ENCODE peak calls at places on chromosomes 6 and 20, in four cellular contexts. One of them, this sample, is unnamed.
A peak's percentile ranks its signal among the peaks of the same experiment; 100 is the strongest.

GRCh38 chr6:93079061-93079460 is 340.3 kb downstream of the EPHA7 start:
- DNase-seq in HepG2: no peak
- DNase-seq in HCT116: no peak
- DNase-seq in K562: no peak
- DNase-seq in this sample: peak; percentile 36

GRCh38 chr20:47501117-47501482 is 587 bp upstream of the NCOA3 start:
- DNase-seq in HepG2: no peak
- DNase-seq in HCT116: no peak
- DNase-seq in K562: no peak
- DNase-seq in this sample: no peak

GRCh38 chr6:30884521-30885480 is 482 bp downstream of the DDR1 start:
- DNase-seq in HepG2: no peak
- DNase-seq in HCT116: no peak
- DNase-seq in K562: peak; percentile 77
- DNase-seq in this sample: no peak

GRCh38 chr6:35452186-35453090 is at the start of gene FANCE:
- DNase-seq in HepG2: peak; percentile 84
- DNase-seq in HCT116: peak; percentile 81
- DNase-seq in K562: peak; percentile 99
- DNase-seq in this sample: peak; percentile 87

GRCh38 chr6:7542065-7542877 is 800 bp downstream of the DSP start:
- DNase-seq in HepG2: no peak
- DNase-seq in HCT116: no peak
- DNase-seq in K562: no peak
- DNase-seq in this sample: no peak

GRCh38 chr6:17574871-17575560 is 25.1 kb upstream of the FAM8A1 start:
- DNase-seq in HepG2: no peak
- DNase-seq in HCT116: no peak
- DNase-seq in K562: no peak
- DNase-seq in this sample: no peak

GRCh38 chr20:48686238-48687096 is 141.3 kb downstream of the PREX1 start:
- DNase-seq in HepG2: no peak
- DNase-seq in HCT116: no peak
- DNase-seq in K562: no peak
- DNase-seq in this sample: no peak

GRCh38 chr6:87789198-87789899 is 87.3 kb upstream of the AKIRIN2 start:
- DNase-seq in HepG2: peak; percentile 93
- DNase-seq in HCT116: no peak
- DNase-seq in K562: no peak
- DNase-seq in this sample: no peak

GRCh38 chr6:32967151-32968091 is 973 bp upstream of the BRD2 start:
- DNase-seq in HepG2: peak; percentile 87
- DNase-seq in HCT116: peak; percentile 73
- DNase-seq in K562: peak; percentile 52
- DNase-seq in this sample: no peak

GRCh38 chr6:10381830-10382208 is 33.1 kb downstream of the TFAP2A start:
- DNase-seq in HepG2: no peak
- DNase-seq in HCT116: no peak
- DNase-seq in K562: no peak
- DNase-seq in this sample: no peak

GRCh38 chr6:32983964-32984638 is 15.7 kb downstream of the BRD2 start:
- DNase-seq in HepG2: no peak
- DNase-seq in HCT116: no peak
- DNase-seq in K562: no peak
- DNase-seq in this sample: no peak

GRCh38 chr6:117906454-117906904 is 585 bp upstream of the SLC35F1 start:
- DNase-seq in HepG2: no peak
- DNase-seq in HCT116: no peak
- DNase-seq in K562: no peak
- DNase-seq in this sample: no peak

GRCh38 chr6:56009620-56010019 is 134.2 kb upstream of the BMP5 start:
- DNase-seq in HepG2: no peak
- DNase-seq in HCT116: no peak
- DNase-seq in K562: no peak
- DNase-seq in this sample: no peak

GRCh38 chr6:35764238-35764896 is 12.0 kb upstream of the CLPSL2 start:
- DNase-seq in HepG2: no peak
- DNase-seq in HCT116: peak; percentile 50
- DNase-seq in K562: no peak
- DNase-seq in this sample: peak; percentile 78

GRCh38 chr20:47762699-47763098 is 22.6 kb downstream of the SULF2 start:
- DNase-seq in HepG2: no peak
- DNase-seq in HCT116: no peak
- DNase-seq in K562: no peak
- DNase-seq in this sample: no peak

GRCh38 chr6:122778961-122779671 is 400 bp upstream of the FABP7 start:
- DNase-seq in HepG2: no peak
- DNase-seq in HCT116: no peak
- DNase-seq in K562: no peak
- DNase-seq in this sample: no peak

GRCh38 chr6:70166088-70166958 is 136.6 kb downstream of the COL9A1 start:
- DNase-seq in HepG2: peak; percentile 8
- DNase-seq in HCT116: peak; percentile 16
- DNase-seq in K562: peak; percentile 62
- DNase-seq in this sample: peak; percentile 2

GRCh38 chr6:33384581-33385020 is 7.0 kb upstream of the KIFC1 start:
- DNase-seq in HepG2: no peak
- DNase-seq in HCT116: peak; percentile 72
- DNase-seq in K562: peak; percentile 45
- DNase-seq in this sample: no peak

GRCh38 chr6:79813854-79814477 is 133.4 kb downstream of the ELOVL4 start:
- DNase-seq in HepG2: peak; percentile 54
- DNase-seq in HCT116: peak; percentile 62
- DNase-seq in K562: peak; percentile 50
- DNase-seq in this sample: peak; percentile 30

GRCh38 chr6:148611213-148611612 is 135.6 kb upstream of the UST start:
- DNase-seq in HepG2: no peak
- DNase-seq in HCT116: no peak
- DNase-seq in K562: no peak
- DNase-seq in this sample: no peak

GRCh38 chr6:13761361-13762036 is 49.9 kb upstream of the RANBP9 start:
- DNase-seq in HepG2: no peak
- DNase-seq in HCT116: no peak
- DNase-seq in K562: no peak
- DNase-seq in this sample: no peak

GRCh38 chr6:82013561-82014275 is 233.8 kb downstream of the IBTK start:
- DNase-seq in HepG2: peak; percentile 34
- DNase-seq in HCT116: no peak
- DNase-seq in K562: no peak
- DNase-seq in this sample: no peak

GRCh38 chr6:128357391-128358110 is 162.8 kb downstream of the PTPRK start:
- DNase-seq in HepG2: no peak
- DNase-seq in HCT116: no peak
- DNase-seq in K562: no peak
- DNase-seq in this sample: no peak

GRCh38 chr6:15132854-15133670 is 112.8 kb upstream of the JARID2 start:
- DNase-seq in HepG2: peak; percentile 68
- DNase-seq in HCT116: peak; percentile 95
- DNase-seq in K562: no peak
- DNase-seq in this sample: no peak

GRCh38 chr6:136306466-136306865 is 16.8 kb upstream of the BCLAF1 start:
- DNase-seq in HepG2: no peak
- DNase-seq in HCT116: no peak
- DNase-seq in K562: no peak
- DNase-seq in this sample: no peak

GRCh38 chr6:90859056-90859455 is 272.2 kb upstream of the MAP3K7 start:
- DNase-seq in HepG2: no peak
- DNase-seq in HCT116: no peak
- DNase-seq in K562: no peak
- DNase-seq in this sample: no peak

GRCh38 chr20:45976132-45976531 is 4.1 kb upstream of the ZNF335 start:
- DNase-seq in HepG2: no peak
- DNase-seq in HCT116: no peak
- DNase-seq in K562: no peak
- DNase-seq in this sample: no peak
- H3K36me3 ChIP-seq in HepG2: no peaks in the 10 kb centered on the region
- H3K36me3 ChIP-seq in HCT116: no peaks in the 10 kb centered on the region
- H3K36me3 ChIP-seq in K562: no peaks in the 10 kb centered on the region
- H3K36me3 ChIP-seq in this sample: no peaks in the 10 kb centered on the region

GRCh38 chr6:2542858-2543218 is 207.9 kb downstream of the MYLK4 start:
- DNase-seq in HepG2: peak; percentile 77
- DNase-seq in HCT116: no peak
- DNase-seq in K562: peak; percentile 45
- DNase-seq in this sample: no peak
- TF ChIP-seq ZNF274 in HepG2: no peak
- TF ChIP-seq ZNF274 in HCT116: no peak
- TF ChIP-seq ZNF274 in K562: no peak
- TF ChIP-seq ZNF274 in this sample: no peak

DNA sequence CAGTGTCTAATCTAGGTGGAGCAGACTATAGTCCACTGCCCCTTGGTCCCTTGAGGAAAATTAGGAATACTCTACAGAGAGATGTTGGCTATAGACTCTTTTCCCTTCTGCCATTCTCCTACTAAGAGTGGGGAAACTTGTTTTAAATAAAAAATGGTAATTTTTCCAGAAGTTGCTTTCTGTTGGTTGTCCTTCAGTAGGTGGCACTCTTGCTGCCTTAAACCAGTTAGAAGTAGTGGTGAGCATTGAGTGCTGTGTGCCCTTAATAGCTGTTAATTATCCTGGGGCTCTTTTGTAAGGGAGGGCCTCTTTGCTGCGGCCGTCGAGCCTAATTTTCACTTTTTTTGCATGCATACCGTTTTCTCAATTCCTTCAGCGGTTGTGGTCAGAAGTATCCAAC is 2.8 kb downstream of the CMTR1 start:
- DNase-seq in HepG2: no peak
- DNase-seq in HCT116: no peak
- DNase-seq in K562: no peak
- DNase-seq in this sample: no peak
- H3K36me3 ChIP-seq in HepG2: peaks cover 10% of the 10 kb centered on the region
- H3K36me3 ChIP-seq in HCT116: peaks cover 2% of the 10 kb centered on the region
- H3K36me3 ChIP-seq in K562: peaks cover 55% of the 10 kb centered on the region
- H3K36me3 ChIP-seq in this sample: peaks cover 32% of the 10 kb centered on the region

GRCh38 chr20:61052195-61052594 is 199.9 kb upstream of the CDH4 start:
- DNase-seq in HepG2: no peak
- DNase-seq in HCT116: no peak
- DNase-seq in K562: no peak
- DNase-seq in this sample: no peak
- TF ChIP-seq ZNF274 in HepG2: no peak
- TF ChIP-seq ZNF274 in HCT116: no peak
- TF ChIP-seq ZNF274 in K562: no peak
- TF ChIP-seq ZNF274 in this sample: no peak

GRCh38 chr6:53268858-53269608 is 79.7 kb downstream of the ELOVL5 start:
- DNase-seq in HepG2: no peak
- DNase-seq in HCT116: no peak
- DNase-seq in K562: no peak
- DNase-seq in this sample: no peak

GRCh38 chr6:53266553-53267090 is 82.1 kb downstream of the ELOVL5 start:
- DNase-seq in HepG2: no peak
- DNase-seq in HCT116: no peak
- DNase-seq in K562: no peak
- DNase-seq in this sample: no peak

GRCh38 chr6:53263915-53264314 is 84.8 kb downstream of the ELOVL5 start:
- DNase-seq in HepG2: no peak
- DNase-seq in HCT116: no peak
- DNase-seq in K562: no peak
- DNase-seq in this sample: no peak

GRCh38 chr6:53264337-53264736 is 84.4 kb downstream of the ELOVL5 start:
- DNase-seq in HepG2: peak; percentile 28
- DNase-seq in HCT116: no peak
- DNase-seq in K562: no peak
- DNase-seq in this sample: no peak

GRCh38 chr6:53264915-53265615 is 83.7 kb downstream of the ELOVL5 start:
- DNase-seq in HepG2: no peak
- DNase-seq in HCT116: no peak
- DNase-seq in K562: no peak
- DNase-seq in this sample: no peak
- H3K36me3 ChIP-seq in HepG2: peaks cover 9% of the 10 kb centered on the region
- H3K36me3 ChIP-seq in HCT116: peaks cover 4% of the 10 kb centered on the region
- H3K36me3 ChIP-seq in K562: peaks cover 97% of the 10 kb centered on the region
- H3K36me3 ChIP-seq in this sample: peaks cover 32% of the 10 kb centered on the region

This sample was measured in NT2/D1.